ENCODE peak calls at places on chromosomes 3 and 15, in nine cellular contexts. L, W, H, M, C, I, P, Z and K are unnamed samples.

GRCh38 chr3:162195147-162195546 is 698.5 kb downstream of the OTOL1 start:
- DNase-seq in L (no peak), W (no peak), H (no peak), M (no peak), C (no peak), I (no peak), P (no peak), Z (no peak), K (no peak)

GRCh38 chr15:67838789-67839332 is 984 bp downstream of the RNU6-1 start:
- DNase-seq in L (no peak), W (no peak), H (no peak), M (peak), C (no peak), I (no peak), P (no peak), Z (no peak), K (peak)

GRCh38 chr15:42348083-42348482 is 11.2 kb upstream of the CAPN3 start:
- DNase-seq in L (no peak), W (no peak), H (no peak), M (no peak), C (no peak), I (no peak), P (no peak), Z (no peak), K (no peak)

GRCh38 chr15:96261575-96262034 is 68.9 kb upstream of the NR2F2 start:
- DNase-seq in L (no peak), W (no peak), H (no peak), M (peak), C (no peak), I (no peak), P (no peak), Z (no peak), K (no peak)

GRCh38 chr3:196968233-196969000 is at the start of gene PIGZ:
- DNase-seq in L (peak), W (no peak), H (peak), M (peak), C (peak), I (no peak), P (no peak), Z (peak), K (no peak)

GRCh38 chr3:99536555-99537314 is 101.7 kb upstream of the COL8A1 start:
- DNase-seq in L (no peak), W (no peak), H (no peak), M (no peak), C (no peak), I (no peak), P (no peak), Z (no peak), K (no peak)

GRCh38 chr3:125482406-125482805 is 37.6 kb downstream of the SNX4 start:
- DNase-seq in L (no peak), W (no peak), H (no peak), M (no peak), C (no peak), I (no peak), P (no peak), Z (no peak), K (no peak)

GRCh38 chr3:99384596-99384995 is 253.8 kb upstream of the COL8A1 start:
- DNase-seq in L (no peak), W (no peak), H (no peak), M (no peak), C (no peak), I (no peak), P (no peak), Z (no peak), K (no peak)

GRCh38 chr15:69758810-69759410 is 306.3 kb downstream of the RPLP1 start:
- DNase-seq in L (peak), W (peak), H (peak), M (no peak), C (peak), I (no peak), P (peak), Z (peak), K (no peak)

GRCh38 chr3:133663569-133664313 is 2.0 kb upstream of the TOPBP1 start:
- DNase-seq in L (peak), W (no peak), H (no peak), M (peak), C (peak), I (peak), P (peak), Z (no peak), K (peak)

GRCh38 chr3:71962561-71963240 is 177.8 kb upstream of the PROK2 start:
- DNase-seq in L (no peak), W (no peak), H (no peak), M (no peak), C (no peak), I (no peak), P (no peak), Z (no peak), K (no peak)

GRCh38 chr3:124496066-124496465 is 234.2 kb upstream of the UMPS start:
- DNase-seq in L (no peak), W (no peak), H (no peak), M (no peak), C (no peak), I (no peak), P (no peak), Z (no peak), K (no peak)

GRCh38 chr15:100759116-100759515 is 120.5 kb upstream of the ALDH1A3 start:
- DNase-seq in L (no peak), W (no peak), H (no peak), M (no peak), C (no peak), I (no peak), P (no peak), Z (no peak), K (no peak)

GRCh38 chr3:73298243-73299183 is 237.1 kb downstream of the EBLN2 start:
- DNase-seq in L (no peak), W (no peak), H (no peak), M (no peak), C (no peak), I (no peak), P (no peak), Z (no peak), K (peak)

GRCh38 chr15:66905954-66906353 is 159.4 kb upstream of the SMAD3 start:
- DNase-seq in L (peak), W (no peak), H (no peak), M (no peak), C (no peak), I (no peak), P (no peak), Z (no peak), K (no peak)

GRCh38 chr15:49427369-49427768 is 4.3 kb downstream of the FGF7 start:
- DNase-seq in L (no peak), W (no peak), H (no peak), M (no peak), C (no peak), I (no peak), P (no peak), Z (no peak), K (no peak)

GRCh38 chr3:138513073-138513843 is 78.8 kb downstream of the ESYT3 start:
- DNase-seq in L (no peak), W (no peak), H (no peak), M (no peak), C (no peak), I (no peak), P (no peak), Z (no peak), K (no peak)

GRCh38 chr3:52238193-52238760 is 681 bp downstream of the TWF2 start:
- DNase-seq in L (no peak), W (no peak), H (no peak), M (no peak), C (no peak), I (no peak), P (no peak), Z (no peak), K (peak)

GRCh38 chr3:49673715-49674490 is at the start of gene APEH:
- DNase-seq in L (peak), W (peak), H (peak), M (peak), C (peak), I (peak), P (peak), Z (peak), K (peak)

GRCh38 chr15:64348455-64348854 is 7.5 kb downstream of the CSNK1G1 start:
- DNase-seq in L (no peak), W (no peak), H (no peak), M (no peak), C (no peak), I (no peak), P (no peak), Z (no peak), K (no peak)

GRCh38 chr3:9184464-9184835 is 65.0 kb downstream of the SRGAP3 start:
- DNase-seq in L (no peak), W (no peak), H (no peak), M (no peak), C (no peak), I (no peak), P (no peak), Z (no peak), K (no peak)

GRCh38 chr3:27319847-27320526 is 49.2 kb downstream of the NEK10 start:
- DNase-seq in L (no peak), W (no peak), H (no peak), M (no peak), C (no peak), I (no peak), P (no peak), Z (no peak), K (no peak)